ENCODE peak calls at places on chromosomes 11 and 22, in six cellular contexts. One of them, this sample, is unnamed.

GRCh38 chr11:43920598-43921419 is 21.6 kb upstream of the C11orf96 start:
- DNase-seq in RWPE1: peak
- DNase-seq in body of pancreas: peak
- DNase-seq in lower lobe of right lung: no peak
- DNase-seq in GM13976: no peak
- DNase-seq in LNCaP clone FGC: no peak
- DNase-seq in this sample: peak

GRCh38 chr11:19577849-19578619 is 134.6 kb upstream of the NAV2 start:
- DNase-seq in LNCaP clone FGC: no peak
- DNase-seq in body of pancreas: peak
- DNase-seq in lower lobe of right lung: no peak
- DNase-seq in RWPE1: no peak
- DNase-seq in GM13976: no peak
- DNase-seq in this sample: no peak

GRCh38 chr22:27992294-27993165 is 73.5 kb upstream of the PITPNB start:
- DNase-seq in GM13976: no peak
- DNase-seq in LNCaP clone FGC: no peak
- DNase-seq in body of pancreas: no peak
- DNase-seq in lower lobe of right lung: peak
- DNase-seq in RWPE1: no peak
- DNase-seq in this sample: no peak

GRCh38 chr11:85348945-85349344 is 278.2 kb downstream of the DLG2 start:
- DNase-seq in lower lobe of right lung: no peak
- DNase-seq in RWPE1: no peak
- DNase-seq in body of pancreas: no peak
- DNase-seq in LNCaP clone FGC: no peak
- DNase-seq in GM13976: no peak
- DNase-seq in this sample: no peak

GRCh38 chr22:43439368-43440102 is 27.7 kb downstream of the MPPED1 start:
- DNase-seq in LNCaP clone FGC: no peak
- DNase-seq in RWPE1: no peak
- DNase-seq in lower lobe of right lung: no peak
- DNase-seq in body of pancreas: no peak
- DNase-seq in GM13976: no peak
- DNase-seq in this sample: no peak

GRCh38 chr11:123560001-123560400 is 94.4 kb downstream of the SCN3B start:
- DNase-seq in body of pancreas: peak
- DNase-seq in GM13976: peak
- DNase-seq in LNCaP clone FGC: no peak
- DNase-seq in RWPE1: no peak
- DNase-seq in lower lobe of right lung: no peak
- DNase-seq in this sample: peak

GRCh38 chr22:37229012-37229804 is 14.9 kb downstream of the RAC2 start:
- DNase-seq in body of pancreas: peak
- DNase-seq in GM13976: no peak
- DNase-seq in RWPE1: peak
- DNase-seq in LNCaP clone FGC: no peak
- DNase-seq in lower lobe of right lung: no peak
- DNase-seq in this sample: peak

GRCh38 chr11:73766763-73767162 is 5.9 kb upstream of the RAB6A start:
- DNase-seq in RWPE1: no peak
- DNase-seq in lower lobe of right lung: no peak
- DNase-seq in LNCaP clone FGC: no peak
- DNase-seq in body of pancreas: no peak
- DNase-seq in GM13976: no peak
- DNase-seq in this sample: no peak

GRCh38 chr11:134579709-134580634 is 167.9 kb upstream of the B3GAT1 start:
- DNase-seq in RWPE1: peak
- DNase-seq in lower lobe of right lung: no peak
- DNase-seq in LNCaP clone FGC: no peak
- DNase-seq in GM13976: peak
- DNase-seq in body of pancreas: no peak
- DNase-seq in this sample: no peak

GRCh38 chr11:20249313-20249873 is 89.1 kb upstream of the DBX1 start:
- DNase-seq in LNCaP clone FGC: no peak
- DNase-seq in RWPE1: no peak
- DNase-seq in lower lobe of right lung: no peak
- DNase-seq in GM13976: no peak
- DNase-seq in body of pancreas: no peak
- DNase-seq in this sample: no peak

GRCh38 chr11:61131586-61131985 is 29.3 kb downstream of the CD5 start:
- DNase-seq in RWPE1: no peak
- DNase-seq in LNCaP clone FGC: no peak
- DNase-seq in GM13976: no peak
- DNase-seq in body of pancreas: no peak
- DNase-seq in lower lobe of right lung: no peak
- DNase-seq in this sample: no peak

GRCh38 chr22:27726726-27727449 is 74.7 kb downstream of the MN1 start:
- DNase-seq in body of pancreas: peak
- DNase-seq in RWPE1: peak
- DNase-seq in GM13976: no peak
- DNase-seq in lower lobe of right lung: peak
- DNase-seq in LNCaP clone FGC: no peak
- DNase-seq in this sample: no peak

GRCh38 chr22:26169312-26170111 is at the start of gene SEZ6L:
- DNase-seq in LNCaP clone FGC: no peak
- DNase-seq in lower lobe of right lung: peak
- DNase-seq in GM13976: peak
- DNase-seq in body of pancreas: peak
- DNase-seq in RWPE1: no peak
- DNase-seq in this sample: no peak

GRCh38 chr11:31801298-31801702 is 9.8 kb downstream of the PAX6 start:
- DNase-seq in RWPE1: no peak
- DNase-seq in GM13976: peak
- DNase-seq in lower lobe of right lung: no peak
- DNase-seq in body of pancreas: no peak
- DNase-seq in LNCaP clone FGC: no peak
- DNase-seq in this sample: no peak

GRCh38 chr22:29150701-29151100 is 55.0 kb upstream of the EMID1 start:
- DNase-seq in lower lobe of right lung: no peak
- DNase-seq in LNCaP clone FGC: no peak
- DNase-seq in GM13976: no peak
- DNase-seq in body of pancreas: no peak
- DNase-seq in RWPE1: no peak
- DNase-seq in this sample: no peak

GRCh38 chr22:20777420-20778177 is 3.7 kb downstream of the SERPIND1 start:
- DNase-seq in GM13976: no peak
- DNase-seq in LNCaP clone FGC: peak
- DNase-seq in RWPE1: peak
- DNase-seq in body of pancreas: peak
- DNase-seq in lower lobe of right lung: no peak
- DNase-seq in this sample: no peak

GRCh38 chr22:36329217-36330078 is 58.3 kb downstream of the MYH9 start:
- DNase-seq in GM13976: no peak
- DNase-seq in RWPE1: peak
- DNase-seq in LNCaP clone FGC: peak
- DNase-seq in lower lobe of right lung: peak
- DNase-seq in body of pancreas: peak
- DNase-seq in this sample: peak

GRCh38 chr22:37454857-37455686 is 27.8 kb upstream of the ELFN2 start:
- DNase-seq in GM13976: no peak
- DNase-seq in lower lobe of right lung: peak
- DNase-seq in body of pancreas: peak
- DNase-seq in RWPE1: peak
- DNase-seq in LNCaP clone FGC: no peak
- DNase-seq in this sample: no peak

GRCh38 chr22:46008291-46008690 is 31.3 kb upstream of the WNT7B start:
- DNase-seq in GM13976: no peak
- DNase-seq in RWPE1: no peak
- DNase-seq in lower lobe of right lung: no peak
- DNase-seq in body of pancreas: no peak
- DNase-seq in LNCaP clone FGC: no peak
- DNase-seq in this sample: peak

GRCh38 chr11:84260862-84261261 is 974.7 kb upstream of the CCDC90B start:
- DNase-seq in lower lobe of right lung: no peak
- DNase-seq in RWPE1: no peak
- DNase-seq in LNCaP clone FGC: no peak
- DNase-seq in body of pancreas: no peak
- DNase-seq in GM13976: no peak
- DNase-seq in this sample: no peak

GRCh38 chr11:40381481-40381880 is 1078.0 kb downstream of the LRRC4C start:
- DNase-seq in LNCaP clone FGC: no peak
- DNase-seq in body of pancreas: no peak
- DNase-seq in lower lobe of right lung: no peak
- DNase-seq in GM13976: no peak
- DNase-seq in RWPE1: no peak
- DNase-seq in this sample: no peak

GRCh38 chr11:102239906-102240305 is 77.4 kb upstream of the BIRC3 start:
- DNase-seq in GM13976: no peak
- DNase-seq in LNCaP clone FGC: no peak
- DNase-seq in body of pancreas: no peak
- DNase-seq in lower lobe of right lung: no peak
- DNase-seq in RWPE1: no peak
- DNase-seq in this sample: no peak

GRCh38 chr11:111540114-111540920 is at the start of gene LAYN:
- DNase-seq in GM13976: peak
- DNase-seq in lower lobe of right lung: peak
- DNase-seq in RWPE1: no peak
- DNase-seq in LNCaP clone FGC: no peak
- DNase-seq in body of pancreas: peak
- DNase-seq in this sample: peak

GRCh38 chr11:46944356-46944755 is 7.8 kb downstream of the CSTPP1 start:
- DNase-seq in GM13976: no peak
- DNase-seq in LNCaP clone FGC: no peak
- DNase-seq in RWPE1: no peak
- DNase-seq in lower lobe of right lung: no peak
- DNase-seq in body of pancreas: no peak
- DNase-seq in this sample: no peak

GRCh38 chr11:27869701-27870100 is 169.4 kb upstream of the BDNF start:
- DNase-seq in RWPE1: no peak
- DNase-seq in body of pancreas: no peak
- DNase-seq in GM13976: no peak
- DNase-seq in lower lobe of right lung: no peak
- DNase-seq in LNCaP clone FGC: no peak
- DNase-seq in this sample: no peak

GRCh38 chr11:26095340-26095739 is 236.6 kb upstream of the ANO3 start:
- DNase-seq in lower lobe of right lung: no peak
- DNase-seq in GM13976: no peak
- DNase-seq in LNCaP clone FGC: no peak
- DNase-seq in RWPE1: no peak
- DNase-seq in body of pancreas: no peak
- DNase-seq in this sample: no peak

GRCh38 chr22:41524809-41525449 is 19.3 kb downstream of the POLR3H start:
- DNase-seq in GM13976: peak
- DNase-seq in lower lobe of right lung: no peak
- DNase-seq in LNCaP clone FGC: no peak
- DNase-seq in body of pancreas: no peak
- DNase-seq in RWPE1: no peak
- DNase-seq in this sample: peak

GRCh38 chr11:57410287-57410686 is 16.6 kb downstream of the SLC43A3 start:
- DNase-seq in GM13976: no peak
- DNase-seq in lower lobe of right lung: no peak
- DNase-seq in body of pancreas: no peak
- DNase-seq in RWPE1: no peak
- DNase-seq in LNCaP clone FGC: no peak
- DNase-seq in this sample: no peak

GRCh38 chr11:17188675-17189074 is 19.1 kb downstream of the PIK3C2A start:
- DNase-seq in LNCaP clone FGC: no peak
- DNase-seq in lower lobe of right lung: no peak
- DNase-seq in GM13976: no peak
- DNase-seq in body of pancreas: no peak
- DNase-seq in RWPE1: no peak
- DNase-seq in this sample: no peak
- TF ChIP-seq CTCF in LNCaP clone FGC: no peak
- TF ChIP-seq CTCF in lower lobe of right lung: no peak
- TF ChIP-seq CTCF in GM13976: no peak
- TF ChIP-seq CTCF in body of pancreas: no peak
- TF ChIP-seq CTCF in RWPE1: no peak
- TF ChIP-seq CTCF in this sample: no peak

DNA sequence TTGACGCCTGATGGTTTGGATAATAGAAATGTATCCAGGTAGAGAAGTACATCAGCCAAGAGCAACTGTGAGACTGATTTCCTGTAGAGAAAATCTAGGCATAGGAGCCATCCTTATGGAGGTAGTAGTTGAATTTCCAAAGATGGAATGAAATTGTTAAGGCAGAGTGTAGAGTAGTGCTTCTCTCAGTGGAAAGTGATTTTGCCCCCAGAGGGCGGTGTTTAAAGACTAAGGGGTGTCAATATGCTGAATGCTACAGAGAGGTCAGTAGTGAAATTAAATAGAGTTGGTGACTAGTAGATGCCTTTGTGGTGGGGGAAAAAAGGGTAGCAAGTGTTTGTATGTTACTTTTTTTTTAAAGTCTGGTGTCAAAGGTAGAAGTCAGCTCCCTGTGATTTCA is 54.5 kb downstream of the TRIM44 start:
- DNase-seq in LNCaP clone FGC: no peak
- DNase-seq in RWPE1: no peak
- DNase-seq in GM13976: no peak
- DNase-seq in lower lobe of right lung: no peak
- DNase-seq in body of pancreas: no peak
- DNase-seq in this sample: peak
- TF ChIP-seq CTCF in LNCaP clone FGC: no peak
- TF ChIP-seq CTCF in RWPE1: no peak
- TF ChIP-seq CTCF in GM13976: no peak
- TF ChIP-seq CTCF in lower lobe of right lung: no peak
- TF ChIP-seq CTCF in body of pancreas: no peak
- TF ChIP-seq CTCF in this sample: no peak

DNA sequence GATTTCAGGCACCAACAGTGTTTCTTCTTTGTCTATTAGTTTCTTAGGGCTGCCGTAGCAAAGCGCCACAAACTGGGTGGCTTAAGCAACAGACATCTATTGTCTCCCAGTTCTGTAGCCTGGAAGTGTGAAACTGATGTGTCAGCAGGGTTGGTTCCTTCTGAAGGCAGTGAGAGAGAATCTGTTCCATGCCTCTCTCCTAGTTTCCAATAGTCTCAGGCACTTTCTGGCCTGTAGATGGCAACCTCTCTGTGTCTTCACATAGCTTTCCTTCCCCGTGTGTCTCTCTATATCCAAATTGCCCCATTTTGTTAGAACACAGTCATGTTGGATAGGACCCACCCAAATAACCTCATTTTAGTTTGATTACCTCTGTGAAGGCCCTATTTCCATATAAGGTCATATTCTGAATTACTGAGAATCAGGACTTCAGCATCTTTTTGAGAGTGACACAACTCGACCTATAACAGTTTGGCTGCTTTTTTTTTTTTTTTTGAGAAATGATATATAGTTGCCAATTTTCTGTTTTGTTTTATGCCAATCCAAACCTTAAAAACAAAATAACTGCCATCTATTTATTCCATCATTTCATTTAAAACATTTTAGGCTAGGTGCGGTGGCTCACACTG is 108.2 kb downstream of the SLC36A4 start:
- DNase-seq in RWPE1: no peak
- DNase-seq in lower lobe of right lung: no peak
- DNase-seq in GM13976: no peak
- DNase-seq in LNCaP clone FGC: peak
- DNase-seq in body of pancreas: peak
- DNase-seq in this sample: no peak
- TF ChIP-seq CTCF in RWPE1: peak
- TF ChIP-seq CTCF in lower lobe of right lung: peak
- TF ChIP-seq CTCF in GM13976: no peak
- TF ChIP-seq CTCF in LNCaP clone FGC: peak
- TF ChIP-seq CTCF in body of pancreas: peak
- TF ChIP-seq CTCF in this sample: no peak

DNA sequence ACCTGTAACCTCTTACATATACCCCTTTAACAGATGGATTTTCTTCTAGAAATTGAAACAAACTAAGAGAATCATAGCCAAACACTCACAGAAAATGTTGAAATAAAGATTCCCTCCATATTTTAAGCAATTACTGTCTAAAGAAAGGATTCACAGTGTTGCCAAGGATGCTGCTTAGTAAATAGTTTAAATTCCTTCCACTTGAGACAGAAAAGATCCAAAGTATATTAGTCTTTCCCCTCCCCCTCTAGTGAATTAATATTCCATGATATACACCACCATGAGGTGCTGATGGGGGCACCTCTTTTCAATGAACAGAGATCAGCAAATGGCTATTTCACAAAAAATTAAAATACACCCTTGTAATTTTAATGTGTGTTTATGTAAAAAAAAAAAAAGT is 186.8 kb downstream of the SOX6 start:
- DNase-seq in RWPE1: no peak
- DNase-seq in GM13976: no peak
- DNase-seq in LNCaP clone FGC: no peak
- DNase-seq in body of pancreas: no peak
- DNase-seq in lower lobe of right lung: no peak
- DNase-seq in this sample: no peak
- TF ChIP-seq CTCF in RWPE1: no peak
- TF ChIP-seq CTCF in GM13976: no peak
- TF ChIP-seq CTCF in LNCaP clone FGC: no peak
- TF ChIP-seq CTCF in body of pancreas: no peak
- TF ChIP-seq CTCF in lower lobe of right lung: no peak
- TF ChIP-seq CTCF in this sample: no peak